ENCODE peak calls at places on chromosomes 11 and 22, in four cellular contexts. Y is IMR-90, R is K562, M is GM12878. N is an unnamed sample.

GRCh38 chr11:75105462-75105925 is 8.8 kb upstream of the OR2AT4 start:
- DNase-seq in Y (no peak), R (peak), M (no peak), N (no peak)

GRCh38 chr11:128728767-128729587 is 35.1 kb downstream of the FLI1 start:
- DNase-seq in Y (no peak), R (no peak), M (no peak), N (peak)

GRCh38 chr11:57792060-57792541 is 30.5 kb downstream of the CTNND1 start:
- DNase-seq in Y (peak), R (no peak), M (peak), N (peak)

GRCh38 chr11:9563196-9563730 is 10.2 kb upstream of the WEE1 start:
- DNase-seq in Y (no peak), R (no peak), M (no peak), N (no peak)

GRCh38 chr11:85182437-85183109 is 444.6 kb downstream of the DLG2 start:
- DNase-seq in Y (peak), R (peak), M (no peak), N (no peak)

GRCh38 chr11:110126936-110127335 is 33.7 kb downstream of the ZC3H12C start:
- DNase-seq in Y (no peak), R (no peak), M (no peak), N (no peak)

GRCh38 chr11:65221026-65221425 is 39.3 kb downstream of the CAPN1 start:
- DNase-seq in Y (no peak), R (no peak), M (no peak), N (no peak)

GRCh38 chr22:20526628-20527355 is 19.4 kb downstream of the MED15 start:
- DNase-seq in Y (peak), R (peak), M (no peak), N (peak)

GRCh38 chr22:47080100-47080499 is 317.6 kb downstream of the TBC1D22A start:
- DNase-seq in Y (no peak), R (no peak), M (no peak), N (no peak)

GRCh38 chr11:77107950-77108349 is 5.3 kb downstream of the OMP start:
- DNase-seq in Y (peak), R (no peak), M (no peak), N (peak)

GRCh38 chr11:13717331-13717730 is 48.9 kb downstream of the FAR1 start:
- DNase-seq in Y (peak), R (no peak), M (no peak), N (peak)

DNA sequence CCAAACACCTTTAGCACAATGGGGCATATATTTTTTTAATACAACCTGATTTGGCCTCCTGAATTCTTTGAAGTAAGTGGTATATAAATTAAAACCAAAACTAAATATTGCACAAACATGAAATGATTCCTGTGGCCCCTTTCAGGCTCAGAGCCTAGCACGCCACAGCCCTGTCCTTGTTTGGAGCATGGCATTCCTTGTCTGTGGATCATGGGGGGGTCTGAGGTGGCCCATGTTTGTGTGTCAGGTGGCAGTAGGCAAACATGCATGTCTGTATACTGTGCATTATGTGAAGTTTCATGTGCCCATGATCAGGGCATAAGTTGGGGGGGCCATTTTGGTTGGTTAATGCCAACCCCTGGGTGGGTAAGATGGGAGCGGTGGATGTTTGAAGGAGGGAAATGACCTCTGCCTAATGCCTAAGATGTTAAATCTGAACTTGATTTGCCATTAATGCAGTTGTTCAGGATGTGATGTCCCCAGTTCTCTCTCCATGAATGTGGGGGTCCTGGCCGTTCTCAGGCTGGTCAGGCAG is 18.6 kb downstream of the UPB1 start:
- DNase-seq in Y (no peak), R (no peak), M (no peak), N (no peak)
- TF ChIP-seq FOS in Y (no peak), R (no peak), M (no peak), N (no peak)

GRCh38 chr11:118912742-118913410 is 12.8 kb downstream of the BCL9L start:
- DNase-seq in Y (peak), R (no peak), M (peak), N (peak)
- TF ChIP-seq FOS in Y (peak), R (no peak), M (no peak), N (peak)

DNA sequence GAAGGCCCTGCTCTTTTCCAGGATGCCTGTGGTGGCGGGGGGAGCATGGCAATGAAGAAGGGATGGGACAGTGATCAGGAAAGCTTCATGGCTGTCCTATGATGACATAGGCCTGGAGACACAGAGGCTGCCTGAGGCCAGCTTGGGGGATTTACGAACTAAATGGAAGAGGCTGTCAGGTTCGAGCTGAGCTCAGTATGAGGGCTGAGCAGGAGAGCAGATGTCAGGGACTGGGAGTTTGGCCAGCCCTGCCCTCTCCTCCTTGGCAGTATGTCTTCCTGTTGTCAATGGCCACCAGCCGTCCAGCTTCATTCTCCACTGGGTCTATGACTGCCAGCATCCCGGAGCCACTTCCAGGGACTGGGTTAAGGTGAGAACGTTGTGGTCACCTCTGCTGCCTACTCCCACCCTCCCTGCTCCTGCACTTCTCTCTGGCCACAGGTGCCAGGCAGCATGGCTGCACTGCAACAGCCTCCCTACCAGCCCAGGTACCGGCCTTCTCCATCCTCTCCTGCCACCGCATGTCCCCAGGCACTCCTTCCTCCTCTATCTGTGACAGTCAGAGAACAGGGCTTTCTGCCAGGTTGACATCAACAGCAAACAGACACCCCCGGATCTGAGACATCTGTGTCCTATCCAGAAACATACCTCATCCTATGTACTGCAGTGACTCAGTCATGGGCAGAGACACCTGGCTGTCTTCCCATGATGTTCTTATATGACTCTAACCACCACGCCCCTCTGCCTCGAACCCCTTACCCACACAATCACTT is 75.1 kb downstream of the KIRREL3 start:
- DNase-seq in Y (peak), R (no peak), M (no peak), N (no peak)
- TF ChIP-seq FOS in Y (peak), R (no peak), M (no peak), N (no peak)

GRCh38 chr11:19869466-19869865 is 156.8 kb downstream of the NAV2 start:
- DNase-seq in Y (no peak), R (no peak), M (no peak), N (no peak)

GRCh38 chr11:19867064-19867463 is 154.4 kb downstream of the NAV2 start:
- DNase-seq in Y (no peak), R (no peak), M (no peak), N (no peak)

GRCh38 chr11:19869946-19870589 is 157.4 kb downstream of the NAV2 start:
- DNase-seq in Y (no peak), R (no peak), M (no peak), N (no peak)

GRCh38 chr11:19868871-19869270 is 156.2 kb downstream of the NAV2 start:
- DNase-seq in Y (peak), R (no peak), M (no peak), N (no peak)

GRCh38 chr11:19868281-19868821 is 155.7 kb downstream of the NAV2 start:
- DNase-seq in Y (peak), R (no peak), M (no peak), N (peak)
- TF ChIP-seq FOS in Y (no peak), R (no peak), M (no peak), N (no peak)

GRCh38 chr22:44403930-44404329 is 91.2 kb upstream of the SHISAL1 start:
- DNase-seq in Y (no peak), R (no peak), M (no peak), N (no peak)
- TF ChIP-seq FOS in Y (no peak), R (no peak), M (no peak), N (no peak)

DNA sequence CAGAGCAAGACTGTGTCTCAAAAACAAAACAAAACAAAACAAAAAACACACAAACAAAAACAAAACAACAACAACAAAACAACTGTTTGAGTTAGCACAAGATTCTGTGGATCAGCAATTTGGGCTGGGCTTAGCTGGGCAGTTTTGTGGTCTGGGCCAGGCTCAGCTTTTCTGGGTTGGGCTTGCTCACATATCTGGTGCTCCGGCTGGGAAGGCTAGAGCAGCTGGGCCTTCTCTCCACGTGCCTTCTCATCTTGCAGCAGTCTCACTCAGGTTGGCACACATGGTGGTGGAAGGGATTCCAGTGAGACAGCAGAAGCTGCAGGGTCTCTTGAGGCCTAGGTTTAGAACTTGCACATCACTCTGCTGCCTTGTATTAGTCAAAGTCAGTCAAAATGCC is 35.7 kb downstream of the EIF3F start:
- DNase-seq in Y (no peak), R (no peak), M (no peak), N (no peak)
- TF ChIP-seq FOS in Y (no peak), R (no peak), M (no peak), N (no peak)

GRCh38 chr22:27594474-27595134 is 207.0 kb downstream of the MN1 start:
- DNase-seq in Y (no peak), R (peak), M (no peak), N (peak)

GRCh38 chr22:27596133-27596905 is 205.2 kb downstream of the MN1 start:
- DNase-seq in Y (no peak), R (no peak), M (no peak), N (no peak)

GRCh38 chr22:27598792-27599191 is 202.8 kb downstream of the MN1 start:
- DNase-seq in Y (no peak), R (no peak), M (no peak), N (no peak)

GRCh38 chr22:27601195-27601594 is 200.4 kb downstream of the MN1 start:
- DNase-seq in Y (no peak), R (no peak), M (no peak), N (peak)

GRCh38 chr22:27597703-27598444 is 203.7 kb downstream of the MN1 start:
- DNase-seq in Y (no peak), R (peak), M (no peak), N (no peak)
- TF ChIP-seq FOS in Y (no peak), R (peak), M (no peak), N (no peak)

DNA sequence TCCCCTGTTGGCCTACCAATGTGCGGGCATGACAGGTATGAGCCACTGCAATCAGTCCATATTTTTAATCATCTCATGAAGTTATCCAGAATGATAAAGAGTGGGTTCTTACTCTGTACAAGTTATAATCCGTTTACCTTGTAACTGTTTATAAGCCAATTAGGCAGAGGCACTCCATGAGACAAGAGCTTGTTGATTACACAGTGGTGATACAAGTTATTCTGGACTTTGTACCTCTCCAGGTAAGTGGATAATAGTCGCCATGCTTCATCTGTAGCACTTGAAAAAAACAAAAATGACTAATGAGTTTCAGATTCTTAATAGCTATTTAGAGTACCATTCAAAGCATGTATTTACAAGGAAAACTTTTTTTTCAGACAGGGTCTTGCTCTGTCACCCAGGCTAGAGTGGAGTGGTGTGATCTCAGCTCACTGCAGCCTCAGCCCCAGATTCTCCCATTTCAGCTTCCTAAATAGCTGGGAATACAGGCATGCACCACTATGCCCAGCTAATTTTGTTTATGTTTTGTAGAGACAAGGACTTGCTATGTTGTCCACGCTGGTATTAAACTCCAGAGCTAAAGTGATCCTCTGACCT is 17.7 kb upstream of the FNBP4 start:
- DNase-seq in Y (no peak), R (no peak), M (no peak), N (no peak)
- TF ChIP-seq FOS in Y (no peak), R (no peak), M (no peak), N (no peak)

DNA sequence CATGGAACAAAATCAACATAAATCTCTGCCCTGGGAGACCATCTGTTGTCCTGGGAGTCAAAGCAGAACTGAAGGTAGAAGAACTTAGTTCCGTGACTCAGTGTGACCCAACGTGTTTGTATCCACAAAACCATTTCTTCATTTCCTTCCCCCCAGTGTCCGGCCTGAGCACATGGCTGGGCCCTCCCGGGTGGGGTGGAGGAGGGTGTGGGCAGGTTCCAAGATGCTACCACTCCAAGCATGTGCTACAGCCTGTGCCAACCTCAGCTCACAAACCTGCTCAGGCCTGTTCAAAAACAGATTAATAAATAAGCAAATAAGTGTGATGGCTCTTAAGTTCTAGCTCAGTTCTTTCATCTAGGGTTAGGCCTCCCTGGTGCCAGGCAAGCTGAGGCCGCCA is 55.3 kb downstream of the SHANK2 start:
- DNase-seq in Y (no peak), R (no peak), M (no peak), N (no peak)
- TF ChIP-seq FOS in Y (no peak), R (no peak), M (no peak), N (no peak)

GRCh38 chr11:66850588-66851250 is 6.1 kb upstream of the LRFN4 start:
- DNase-seq in Y (no peak), R (no peak), M (no peak), N (no peak)
- TF ChIP-seq FOS in Y (no peak), R (no peak), M (no peak), N (no peak)

N was measured in endothelial cell of umbilical vein.